ENCODE peak calls at places on chromosome 6, in ten cellular contexts. S is fibroblast of mammary gland; A is heart right ventricle; B is OCI-LY7; J is heart left ventricle; T is CD8-positive, alpha-beta T cell; X is MM.1S; U is Peyer's patch; P is brain microvascular endothelial cell; G is adrenal gland. Y is an unnamed sample.

GRCh38 chr6:40914005-40914404 is 125.0 kb downstream of the UNC5CL start:
- DNase-seq in B (no peak), J (no peak), T (no peak), G (no peak), S (no peak), P (no peak), X (no peak), A (no peak), U (no peak), Y (no peak)

GRCh38 chr6:135701426-135701825 is 150.1 kb upstream of the PDE7B start:
- DNase-seq in U (no peak), G (no peak), S (peak), A (no peak), J (no peak), B (no peak), X (no peak), P (no peak), T (no peak), Y (no peak)

GRCh38 chr6:26125015-26125690 is 37.9 kb downstream of the HFE start:
- DNase-seq in X (peak), J (no peak), T (no peak), S (no peak), U (no peak), B (peak), G (peak), P (peak), A (no peak), Y (no peak)

GRCh38 chr6:5936611-5937010 is 70.1 kb downstream of the NRN1 start:
- DNase-seq in G (no peak), B (no peak), U (no peak), S (peak), A (no peak), J (no peak), P (no peak), T (no peak), X (no peak), Y (no peak)

GRCh38 chr6:37648465-37649330 is 49.0 kb downstream of the MDGA1 start:
- DNase-seq in X (no peak), S (no peak), A (peak), U (no peak), B (no peak), G (no peak), J (no peak), T (no peak), P (no peak), Y (no peak)

GRCh38 chr6:158703840-158704822 is 54.3 kb downstream of the SYTL3 start:
- DNase-seq in J (peak), S (peak), P (peak), X (peak), B (peak), U (peak), G (peak), A (peak), T (peak), Y (no peak)

GRCh38 chr6:166449641-166450040 is 66.9 kb upstream of the MPC1 start:
- DNase-seq in T (no peak), G (no peak), J (no peak), S (no peak), B (no peak), U (no peak), P (no peak), A (no peak), X (no peak), Y (no peak)

GRCh38 chr6:109455502-109456282 is at the start of gene MICAL1:
- DNase-seq in A (peak), X (peak), P (peak), B (peak), S (no peak), J (peak), T (peak), G (no peak), U (peak), Y (no peak)

GRCh38 chr6:86723729-86724128 is 213.6 kb upstream of the HTR1E start:
- DNase-seq in J (no peak), U (no peak), T (no peak), S (no peak), A (no peak), G (no peak), X (no peak), P (no peak), B (no peak), Y (peak)

GRCh38 chr6:114514153-114514552 is 171.3 kb upstream of the HS3ST5 start:
- DNase-seq in S (no peak), U (no peak), T (no peak), A (no peak), P (no peak), J (no peak), B (no peak), X (no peak), G (no peak), Y (no peak)

GRCh38 chr6:7589221-7589620 is 777 bp upstream of the SNRNP48 start:
- DNase-seq in S (peak), T (no peak), P (no peak), B (no peak), J (no peak), U (no peak), G (no peak), X (no peak), A (no peak), Y (no peak)

GRCh38 chr6:26196846-26197683 is 109.8 kb downstream of the HFE start:
- DNase-seq in X (peak), P (peak), A (peak), S (peak), G (peak), J (peak), T (peak), B (peak), U (peak), Y (peak)

GRCh38 chr6:101509556-101509955 is 116.0 kb downstream of the GRIK2 start:
- DNase-seq in B (no peak), P (no peak), T (no peak), A (no peak), U (no peak), J (no peak), G (no peak), S (no peak), X (no peak), Y (no peak)

GRCh38 chr6:53410508-53411258 is 61.9 kb upstream of the ELOVL5 start:
- DNase-seq in G (peak), P (peak), U (peak), J (peak), T (peak), X (peak), A (peak), S (peak), B (peak), Y (no peak)

GRCh38 chr6:112330071-112330876 is 16.9 kb upstream of the RFPL4B start:
- DNase-seq in J (no peak), S (peak), P (no peak), G (peak), A (no peak), X (no peak), T (no peak), B (no peak), U (no peak), Y (peak)

GRCh38 chr6:43817192-43817591 is 47.2 kb downstream of the VEGFA start:
- DNase-seq in B (peak), T (no peak), G (peak), P (peak), J (peak), X (peak), A (peak), U (no peak), S (peak), Y (no peak)

GRCh38 chr6:43985329-43985728 is 141.9 kb downstream of the MRPL14 start:
- DNase-seq in G (no peak), J (no peak), A (no peak), S (no peak), P (no peak), T (no peak), B (no peak), X (no peak), U (no peak), Y (no peak)

GRCh38 chr6:16737389-16737788 is 23.9 kb downstream of the ATXN1 start:
- DNase-seq in S (peak), B (no peak), P (no peak), U (no peak), A (no peak), X (no peak), G (no peak), T (no peak), J (no peak), Y (no peak)

GRCh38 chr6:76771076-76771634 is 692.1 kb downstream of the HTR1B start:
- DNase-seq in B (no peak), P (no peak), T (no peak), S (no peak), U (no peak), A (peak), G (peak), J (no peak), X (no peak), Y (no peak)

GRCh38 chr6:21824431-21825180 is 231.1 kb downstream of the SOX4 start:
- DNase-seq in U (no peak), S (no peak), P (no peak), A (no peak), X (no peak), G (no peak), J (no peak), B (no peak), T (no peak), Y (no peak)

GRCh38 chr6:44701637-44702101 is 314.2 kb downstream of the CDC5L start:
- DNase-seq in P (no peak), A (no peak), S (peak), J (peak), G (no peak), U (no peak), X (no peak), T (no peak), B (no peak), Y (no peak)

GRCh38 chr6:109783245-109783990 is 92.3 kb downstream of the FIG4 start:
- DNase-seq in A (no peak), B (no peak), U (no peak), P (no peak), G (no peak), S (peak), X (no peak), T (no peak), J (no peak), Y (no peak)

GRCh38 chr6:156557269-156557885 is 219.8 kb upstream of the ARID1B start:
- DNase-seq in X (no peak), T (no peak), P (peak), G (no peak), A (no peak), J (peak), B (no peak), U (no peak), S (no peak), Y (no peak)

GRCh38 chr6:125797120-125797933 is 6.6 kb downstream of the NCOA7 start:
- DNase-seq in U (no peak), X (no peak), T (no peak), B (peak), P (no peak), S (no peak), G (no peak), A (no peak), J (no peak), Y (no peak)

GRCh38 chr6:144266091-144266649 is 19.0 kb upstream of the UTRN start:
- DNase-seq in A (peak), P (peak), G (peak), J (peak), S (peak), X (no peak), U (no peak), B (no peak), T (no peak), Y (peak)

GRCh38 chr6:10412948-10413849 is 1.7 kb downstream of the TFAP2A start:
- DNase-seq in G (no peak), P (no peak), U (no peak), B (peak), A (no peak), S (no peak), T (no peak), J (no peak), X (peak), Y (no peak)

GRCh38 chr6:39003072-39003471 is 45.5 kb upstream of the GLP1R start:
- DNase-seq in B (no peak), A (no peak), X (no peak), G (no peak), U (no peak), J (no peak), T (no peak), P (no peak), S (no peak), Y (no peak)

GRCh38 chr6:154367839-154368695 is 11.5 kb upstream of the IPCEF1 start:
- DNase-seq in G (no peak), S (peak), P (no peak), B (no peak), X (no peak), J (no peak), A (no peak), U (no peak), T (no peak), Y (no peak)

GRCh38 chr6:36649086-36649485 is 29.4 kb upstream of the CDKN1A start:
- DNase-seq in B (no peak), A (no peak), X (no peak), S (no peak), U (no peak), J (no peak), G (no peak), T (no peak), P (no peak), Y (no peak)

GRCh38 chr6:139373154-139373927 is 1.1 kb downstream of the CITED2 start:
- DNase-seq in T (peak), A (peak), S (peak), P (peak), J (peak), B (peak), G (peak), X (peak), U (peak), Y (no peak)
- TF ChIP-seq CTCF in T (peak), A (no peak), S (no peak), P (peak), J (peak), B (peak), G (peak), X (peak), U (peak), Y (peak)

GRCh38 chr6:28545955-28546354 is 20.3 kb downstream of the GPX5 start:
- DNase-seq in A (no peak), X (no peak), U (no peak), B (no peak), S (no peak), G (no peak), P (no peak), T (no peak), J (no peak), Y (no peak)

GRCh38 chr6:28542440-28543293 is 17.0 kb downstream of the GPX5 start:
- DNase-seq in S (peak), U (no peak), G (peak), P (peak), T (peak), X (peak), B (peak), A (no peak), J (no peak), Y (no peak)

GRCh38 chr6:28541996-28542395 is 16.3 kb downstream of the GPX5 start:
- DNase-seq in B (no peak), T (no peak), A (no peak), J (no peak), P (no peak), U (no peak), S (no peak), X (no peak), G (no peak), Y (no peak)

GRCh38 chr6:28544211-28544610 is 18.5 kb downstream of the GPX5 start:
- DNase-seq in S (no peak), J (no peak), A (no peak), U (no peak), T (no peak), B (no peak), X (no peak), P (no peak), G (no peak), Y (no peak)

GRCh38 chr6:28543671-28544131 is 18.0 kb downstream of the GPX5 start:
- DNase-seq in B (no peak), S (peak), A (no peak), G (no peak), J (no peak), X (no peak), P (no peak), U (no peak), T (peak), Y (no peak)
- H3K4me3 ChIP-seq in B (no peak), S (peak), A (no peak), G (peak), J (no peak), X (peak), P (peak), U (no peak), T (peak), Y (peak)

GRCh38 chr6:105748737-105749161 is 337.4 kb upstream of the PRDM1 start:
- DNase-seq in U (no peak), T (no peak), G (no peak), J (no peak), S (peak), A (no peak), P (peak), X (no peak), B (no peak), Y (no peak)
- TF ChIP-seq CTCF in U (no peak), T (no peak), G (no peak), J (no peak), S (no peak), A (no peak), P (no peak), X (no peak), B (no peak), Y (no peak)

DNA sequence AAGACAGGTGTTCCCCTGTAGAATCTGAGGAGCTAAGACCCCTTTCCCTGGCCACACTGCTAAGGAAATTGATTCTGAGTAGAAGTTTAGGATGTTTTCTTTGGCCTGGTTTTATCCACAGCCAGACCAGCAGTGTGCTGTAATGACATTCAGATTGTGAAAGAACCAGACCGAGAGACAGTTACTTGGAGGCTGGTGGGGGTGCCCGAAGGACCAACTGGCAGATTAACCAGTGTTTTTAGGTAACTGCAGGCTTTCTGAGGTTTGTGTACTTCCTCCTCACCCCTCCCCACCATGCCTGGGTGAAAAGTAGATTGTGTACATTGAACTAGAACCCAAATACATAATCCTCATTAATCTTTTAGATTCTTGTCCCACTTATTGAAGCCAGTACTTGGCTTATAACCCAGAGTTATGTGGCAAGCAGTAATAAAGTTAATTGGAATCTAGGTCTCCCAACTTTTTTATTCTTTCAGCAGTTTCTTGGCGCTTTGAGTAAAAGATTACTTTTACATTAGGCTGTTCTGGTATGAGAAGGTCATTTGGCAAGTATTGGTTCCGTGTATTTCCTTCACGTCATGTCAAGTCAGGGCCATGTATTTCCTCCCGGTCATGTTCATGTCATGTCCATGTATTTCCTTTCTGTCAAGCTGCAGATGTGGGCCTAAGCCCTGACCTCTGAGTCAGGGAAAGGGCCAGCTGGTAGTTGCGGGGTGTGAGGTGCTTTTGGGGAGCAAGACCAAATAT is 93.7 kb downstream of the TCP11 start:
- DNase-seq in G (peak), T (no peak), B (no peak), S (peak), P (peak), A (no peak), U (no peak), X (peak), J (no peak), Y (peak)
- H3K4me3 ChIP-seq in G (peak), T (no peak), B (no peak), S (no peak), P (no peak), A (no peak), U (no peak), X (no peak), J (no peak), Y (no peak)

DNA sequence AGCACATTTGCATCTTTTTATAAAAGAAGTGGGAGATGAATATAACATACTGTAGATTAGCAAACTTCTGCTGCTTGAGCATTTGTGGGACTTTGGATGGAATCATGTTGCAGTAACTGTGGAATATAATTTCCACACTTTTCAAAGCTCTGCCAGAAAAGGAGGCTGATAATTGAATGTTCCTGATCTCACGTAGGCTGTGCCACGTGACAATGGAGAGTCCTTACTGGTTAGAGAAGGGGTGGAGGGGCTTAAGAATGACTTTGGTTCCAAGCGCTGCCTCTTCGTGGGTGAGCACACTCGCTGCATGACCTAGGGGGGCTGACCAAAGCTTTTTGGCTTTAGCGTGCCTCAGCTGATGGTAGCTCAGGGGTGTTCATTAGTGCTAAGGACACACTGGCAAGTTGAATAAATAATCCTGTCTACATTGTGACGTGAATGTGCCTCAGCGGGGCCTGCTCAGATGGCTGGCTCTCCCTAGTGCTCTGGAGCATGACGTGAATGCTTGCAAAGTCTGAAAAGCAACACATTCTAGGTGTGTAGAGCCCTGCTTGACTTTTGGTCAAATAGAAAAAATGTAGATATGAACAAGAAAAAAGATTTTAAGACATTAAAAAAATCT is 15.0 kb downstream of the WRNIP1 start:
- DNase-seq in X (no peak), S (no peak), B (no peak), J (no peak), G (no peak), A (no peak), U (no peak), T (no peak), P (no peak), Y (no peak)
- TF ChIP-seq CTCF in X (no peak), S (no peak), B (no peak), J (no peak), G (no peak), A (no peak), U (no peak), T (no peak), P (no peak), Y (no peak)